ENCODE peak calls at places on chromosomes 6 and 20, in eight cellular contexts. O, B, V, I, J, S, D and G are unnamed samples.

GRCh38 chr6:81767163-81768000 is 14.9 kb upstream of the TENT5A start:
- DNase-seq in O (peak; percentile 80), S (peak; percentile 83), D (no peak), V (no peak), B (no peak), I (no peak), J (no peak), G (no peak)

GRCh38 chr20:38029453-38029852 is 3.8 kb downstream of the TTI1 start:
- DNase-seq in S (no peak), I (no peak), D (no peak), B (no peak), V (no peak), O (no peak), J (no peak), G (no peak)

GRCh38 chr6:125986956-125987617 is 747 bp downstream of the TRMT11 start:
- DNase-seq in V (peak; percentile 32), B (peak; percentile 60), I (no peak), S (peak; percentile 44), D (no peak), O (peak; percentile 41), J (no peak), G (no peak)

GRCh38 chr6:30044630-30045029 is 16.4 kb upstream of the POLR1H start:
- DNase-seq in S (peak; percentile 87), I (no peak), J (no peak), D (no peak), V (no peak), B (no peak), O (peak; percentile 32), G (no peak)

GRCh38 chr20:53201588-53201987 is 229.4 kb downstream of the TSHZ2 start:
- DNase-seq in S (no peak), J (no peak), D (no peak), I (no peak), B (no peak), V (no peak), O (no peak), G (no peak)

GRCh38 chr6:139981810-139982550 is 607.5 kb upstream of the CITED2 start:
- DNase-seq in J (peak; percentile 23), D (no peak), O (peak; percentile 92), I (no peak), B (peak; percentile 33), S (peak; percentile 53), V (no peak), G (no peak)

GRCh38 chr6:29597184-29597583 is 12.3 kb downstream of the OR2H2 start:
- DNase-seq in J (no peak), O (no peak), V (no peak), D (no peak), I (no peak), S (no peak), B (no peak), G (no peak)

GRCh38 chr6:116439572-116439971 is 21.6 kb upstream of the CALHM6 start:
- DNase-seq in J (no peak), S (peak; percentile 42), O (peak; percentile 76), D (no peak), I (no peak), V (no peak), B (no peak), G (no peak)

GRCh38 chr20:34871966-34872603 is 571 bp downstream of the GGT7 start:
- DNase-seq in O (no peak), D (no peak), S (peak; percentile 32), J (no peak), B (no peak), I (no peak), V (no peak), G (no peak)

GRCh38 chr6:7723041-7723447 is 2.9 kb upstream of the BMP6 start:
- DNase-seq in V (peak; percentile 75), B (peak; percentile 41), O (peak; percentile 93), S (peak; percentile 85), D (peak; percentile 85), I (peak; percentile 62), J (peak; percentile 78), G (peak; percentile 78)

GRCh38 chr20:34724172-34724571 is 20.0 kb downstream of the TP53INP2 start:
- DNase-seq in D (no peak), V (no peak), J (no peak), I (no peak), O (no peak), S (no peak), B (no peak), G (no peak)

GRCh38 chr6:88290432-88290831 is 124.3 kb upstream of the CNR1 start:
- DNase-seq in B (no peak), J (no peak), V (no peak), D (no peak), O (no peak), S (no peak), I (no peak), G (no peak)

GRCh38 chr6:158773581-158774449 is 45.4 kb downstream of the EZR start:
- DNase-seq in B (no peak), I (no peak), D (no peak), O (peak; percentile 70), S (no peak), V (no peak), J (no peak), G (no peak)

GRCh38 chr20:48286571-48287551 is 501.6 kb upstream of the SULF2 start:
- DNase-seq in V (no peak), I (no peak), S (peak; percentile 21), B (no peak), J (no peak), O (peak; percentile 31), D (no peak), G (no peak)

GRCh38 chr6:130517444-130517931 is 151.7 kb downstream of the TMEM200A start:
- DNase-seq in S (peak; percentile 46), V (peak; percentile 92), B (no peak), I (no peak), J (no peak), O (no peak), D (no peak), G (no peak)

GRCh38 chr6:76852776-76853175 is 610.5 kb downstream of the HTR1B start:
- DNase-seq in V (peak; percentile 75), S (peak; percentile 45), I (no peak), O (peak; percentile 68), J (no peak), B (no peak), D (no peak), G (no peak)